ENCODE peak calls at places on chromosome 13, in nine cellular contexts. J is body of pancreas, N is A549, U is heart left ventricle, F is HepG2, B is lower leg skin, X is transverse colon, Y is stomach, H is uterus. A is an unnamed sample.

GRCh38 chr13:79128158-79128557 is 277.9 kb downstream of the RBM26 start:
- DNase-seq in J (no peak), N (no peak), U (no peak), F (peak; percentile 2), B (no peak), X (no peak), Y (no peak), H (no peak), A (no peak)

GRCh38 chr13:111886217-111886945 is 180.6 kb upstream of the SOX1 start:
- DNase-seq in J (no peak), N (no peak), U (no peak), F (no peak), B (no peak), X (no peak), Y (no peak), H (no peak), A (no peak)

GRCh38 chr13:110680852-110681251 is 25.1 kb downstream of the CARS2 start:
- DNase-seq in J (no peak), N (peak; percentile 43), U (no peak), F (peak; percentile 41), B (no peak), X (no peak), Y (no peak), H (no peak), A (peak; percentile 20)

GRCh38 chr13:19070398-19070735 is 111.3 kb downstream of the TUBA3C start:
- DNase-seq in J (no peak), N (no peak), U (no peak), F (no peak), B (no peak), X (no peak), Y (no peak), H (no peak), A (no peak)

GRCh38 chr13:41284512-41285288 is 21.3 kb upstream of the MTRF1 start:
- DNase-seq in J (no peak), N (peak; percentile 60), U (no peak), F (peak; percentile 73), B (no peak), X (no peak), Y (peak; percentile 35), H (no peak), A (peak; percentile 66)

GRCh38 chr13:91046715-91047327 is 300.7 kb upstream of the MIR17HG start:
- DNase-seq in J (no peak), N (no peak), U (no peak), F (no peak), B (no peak), X (no peak), Y (no peak), H (no peak), A (no peak)

GRCh38 chr13:21668665-21669599 is 1.9 kb upstream of the FGF9 start:
- DNase-seq in J (peak; percentile 18), N (no peak), U (no peak), F (no peak), B (no peak), X (peak; percentile 47), Y (no peak), H (peak; percentile 35), A (no peak)

GRCh38 chr13:24127116-24127631 is 33.3 kb upstream of the SPATA13 start:
- DNase-seq in J (no peak), N (no peak), U (no peak), F (no peak), B (no peak), X (peak; percentile 65), Y (peak; percentile 48), H (no peak), A (no peak)

GRCh38 chr13:106498571-106498970 is 36.9 kb downstream of the EFNB2 start:
- DNase-seq in J (no peak), N (no peak), U (no peak), F (no peak), B (no peak), X (no peak), Y (no peak), H (no peak), A (no peak)

GRCh38 chr13:79245937-79246574 is 160.0 kb downstream of the RBM26 start:
- DNase-seq in J (no peak), N (no peak), U (no peak), F (no peak), B (no peak), X (no peak), Y (no peak), H (no peak), A (no peak)

GRCh38 chr13:113862191-113862765 is 1.6 kb downstream of the GAS6 start:
- DNase-seq in J (peak; percentile 11), N (no peak), U (no peak), F (no peak), B (no peak), X (no peak), Y (no peak), H (no peak), A (no peak)

GRCh38 chr13:101520672-101521071 is 68.2 kb downstream of the ITGBL1 start:
- DNase-seq in J (no peak), N (no peak), U (no peak), F (no peak), B (no peak), X (no peak), Y (no peak), H (no peak), A (peak; percentile 48)

GRCh38 chr13:24304620-24305019 is 4.8 kb upstream of the C1QTNF9 start:
- DNase-seq in J (no peak), N (no peak), U (no peak), F (no peak), B (no peak), X (no peak), Y (no peak), H (no peak), A (no peak)

GRCh38 chr13:43802511-43802910 is 15.7 kb upstream of the ENOX1 start:
- DNase-seq in J (no peak), N (no peak), U (no peak), F (no peak), B (no peak), X (no peak), Y (no peak), H (no peak), A (no peak)

GRCh38 chr13:43805071-43805468 is 18.3 kb upstream of the ENOX1 start:
- DNase-seq in J (no peak), N (peak; percentile 55), U (no peak), F (peak; percentile 12), B (peak; percentile 19), X (no peak), Y (no peak), H (peak; percentile 21), A (peak; percentile 21)

GRCh38 chr13:43804461-43805070 is 17.8 kb upstream of the ENOX1 start:
- DNase-seq in J (no peak), N (peak; percentile 9), U (no peak), F (peak; percentile 39), B (no peak), X (no peak), Y (no peak), H (no peak), A (peak; percentile 83)

GRCh38 chr13:43800828-43801227 is 14.1 kb upstream of the ENOX1 start:
- DNase-seq in J (no peak), N (no peak), U (no peak), F (no peak), B (no peak), X (no peak), Y (no peak), H (no peak), A (no peak)

DNA sequence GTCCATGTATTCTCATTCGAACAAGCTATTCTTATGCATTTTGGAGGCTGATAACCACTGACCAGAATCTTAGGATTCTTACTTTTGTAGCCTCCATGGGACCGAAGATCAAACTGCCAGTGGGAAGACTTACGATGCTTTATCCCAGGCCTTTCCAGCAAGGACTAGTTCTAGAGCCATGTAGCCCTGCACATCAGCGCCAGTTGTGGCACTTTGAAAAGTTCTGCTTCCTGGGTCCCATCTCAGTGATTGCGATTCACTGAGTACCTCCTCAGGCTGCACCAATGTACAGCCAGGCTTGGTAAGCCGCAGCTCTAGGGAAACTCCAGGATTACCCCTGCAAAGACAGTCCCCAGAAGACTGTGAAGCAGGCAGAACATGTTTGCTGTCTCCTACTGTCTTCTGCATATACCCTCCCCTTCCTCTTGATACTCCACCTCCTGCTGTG is 18.9 kb upstream of the ENOX1 start:
- DNase-seq in J (no peak), N (peak; percentile 11), U (no peak), F (no peak), B (no peak), X (no peak), Y (no peak), H (no peak), A (no peak)
- TF ChIP-seq POLR2A in J (no peak), N (no peak), U (no peak), F (no peak), B (no peak), X (no peak), Y (no peak), H (no peak), A (no peak)

DNA sequence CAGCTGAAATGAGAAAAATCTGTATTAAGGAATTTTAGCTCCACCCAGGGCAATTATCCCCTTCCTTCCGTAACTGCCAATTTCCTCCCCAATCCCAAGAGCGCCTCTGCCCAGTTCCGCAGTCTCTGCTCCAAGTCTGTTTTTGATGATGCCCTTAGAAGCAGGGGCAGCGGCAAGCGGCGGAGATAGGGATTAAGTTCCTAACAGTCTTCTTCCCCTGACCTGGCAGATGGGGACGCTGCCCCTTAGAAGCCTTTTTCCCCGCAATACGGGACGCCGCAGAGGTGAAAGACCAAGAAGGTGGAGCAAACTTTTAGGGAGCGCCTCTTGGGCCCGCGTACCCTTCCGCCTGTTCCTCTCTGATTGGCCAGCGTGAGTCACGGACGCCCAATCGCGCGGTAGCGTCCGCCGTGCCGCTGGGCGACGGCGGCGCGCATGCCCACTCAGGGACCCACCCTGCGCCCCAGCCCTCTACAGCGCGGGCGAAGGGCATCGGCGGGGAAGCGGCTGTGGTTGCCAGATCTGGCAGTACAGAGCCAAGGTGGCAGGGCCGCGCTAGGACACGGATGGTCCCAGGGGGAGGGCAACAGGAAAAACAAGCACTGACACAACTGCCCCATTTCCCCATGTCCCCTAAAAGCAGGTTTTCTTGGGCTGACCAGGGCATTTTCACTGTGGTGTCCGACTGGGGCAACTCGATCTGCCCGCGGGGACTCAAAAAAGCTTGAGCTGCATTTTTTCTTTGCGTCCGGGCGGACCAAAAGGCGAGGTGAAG is 825 bp upstream of the TDRD3 start:
- DNase-seq in J (peak; percentile 91), N (peak; percentile 69), U (peak; percentile 94), F (peak; percentile 83), B (peak; percentile 88), X (peak; percentile 94), Y (peak; percentile 91), H (peak; percentile 86), A (peak; percentile 93)
- TF ChIP-seq POLR2A in J (peak; percentile 87), N (peak; percentile 74), U (no peak), F (peak; percentile 92), B (no peak), X (peak; percentile 94), Y (no peak), H (peak; percentile 65), A (peak; percentile 82)

GRCh38 chr13:72751220-72751619 is 23.5 kb downstream of the BORA start:
- DNase-seq in J (no peak), N (no peak), U (no peak), F (no peak), B (no peak), X (no peak), Y (no peak), H (no peak), A (no peak)

GRCh38 chr13:72745260-72745659 is 17.5 kb downstream of the BORA start:
- DNase-seq in J (no peak), N (no peak), U (no peak), F (no peak), B (no peak), X (no peak), Y (no peak), H (no peak), A (no peak)
- TF ChIP-seq POLR2A in J (no peak), N (no peak), U (no peak), F (no peak), B (no peak), X (no peak), Y (no peak), H (no peak), A (no peak)

GRCh38 chr13:48001127-48001881 is at the start of gene SUCLA2:
- DNase-seq in J (peak; percentile 89), N (peak; percentile 82), U (peak; percentile 92), F (peak; percentile 92), B (peak; percentile 76), X (peak; percentile 93), Y (peak; percentile 93), H (peak; percentile 77), A (peak; percentile 87)
- TF ChIP-seq POLR2A in J (peak; percentile 68), N (peak; percentile 78), U (no peak), F (peak; percentile 93), B (no peak), X (peak; percentile 67), Y (no peak), H (peak; percentile 36), A (peak; percentile 92)

A was measured in endothelial cell of umbilical vein.